ENCODE peak calls at places on chromosome 4, in seven cellular contexts. A is OCI-LY7, R is GM23248, O is WERI-Rb-1, Q is lower lobe of right lung, T is pancreas, D is K562. I is an unnamed sample.

GRCh38 chr4:52713456-52713937 is 37.7 kb downstream of the ERVMER34-1 start:
- DNase-seq in T (no peak), Q (no peak), D (no peak), O (no peak), R (no peak), A (peak; percentile 48), I (no peak)

GRCh38 chr4:181674315-181674714 is 568.9 kb upstream of the TENM3 start:
- DNase-seq in R (peak; percentile 43), Q (no peak), D (no peak), O (no peak), T (no peak), A (no peak), I (no peak)

GRCh38 chr4:176309772-176310171 is 10.0 kb upstream of the SPCS3 start:
- DNase-seq in D (no peak), A (no peak), O (no peak), Q (no peak), T (no peak), R (peak; percentile 22), I (no peak)

GRCh38 chr4:128427832-128428366 is 140.3 kb upstream of the PGRMC2 start:
- DNase-seq in D (peak; percentile 44), A (no peak), T (peak; percentile 49), Q (peak; percentile 61), R (peak; percentile 83), O (peak; percentile 68), I (peak; percentile 47)

GRCh38 chr4:152382057-152382785 is 153.7 kb downstream of the FBXW7 start:
- DNase-seq in D (no peak), R (peak; percentile 26), T (no peak), O (no peak), A (no peak), Q (no peak), I (no peak)

GRCh38 chr4:47145630-47146029 is 114.3 kb downstream of the GABRB1 start:
- DNase-seq in Q (no peak), O (no peak), A (no peak), R (peak; percentile 6), T (no peak), D (no peak), I (no peak)

GRCh38 chr4:37561196-37561802 is 124.9 kb downstream of the RELL1 start:
- DNase-seq in O (no peak), R (no peak), A (no peak), T (no peak), D (no peak), Q (no peak), I (no peak)

GRCh38 chr4:166941629-166942028 is 292.7 kb downstream of the SPOCK3 start:
- DNase-seq in Q (no peak), A (no peak), R (no peak), T (no peak), O (no peak), D (no peak), I (no peak)

GRCh38 chr4:22962186-22962786 is 269.5 kb downstream of the GBA3 start:
- DNase-seq in Q (no peak), D (peak; percentile 9), A (peak; percentile 2), T (no peak), R (peak; percentile 53), O (peak; percentile 11), I (no peak)

GRCh38 chr4:7124643-7125442 is 57.0 kb upstream of the GRPEL1 start:
- DNase-seq in O (no peak), T (peak; percentile 15), A (peak; percentile 11), R (peak; percentile 96), Q (no peak), D (no peak), I (peak; percentile 71)

GRCh38 chr4:78061939-78062603 is 4.9 kb downstream of the FRAS1 start:
- DNase-seq in Q (no peak), A (no peak), T (no peak), R (peak; percentile 25), D (no peak), O (no peak), I (no peak)

GRCh38 chr4:94880976-94881375 is 123.2 kb downstream of the BMPR1B start:
- DNase-seq in A (no peak), Q (no peak), R (peak; percentile 34), O (no peak), T (no peak), D (no peak), I (no peak)

GRCh38 chr4:6198768-6199343 is 1.5 kb downstream of the JAKMIP1 start:
- DNase-seq in R (no peak), A (no peak), D (no peak), T (peak; percentile 78), O (peak; percentile 66), Q (no peak), I (no peak)

GRCh38 chr4:4254179-4254578 is 6.2 kb upstream of the TMEM128 start:
- DNase-seq in A (no peak), R (no peak), Q (no peak), D (no peak), O (no peak), T (no peak), I (no peak)

GRCh38 chr4:127586922-127587571 is 45.7 kb upstream of the INTU start:
- DNase-seq in Q (no peak), T (no peak), O (peak; percentile 53), D (peak; percentile 47), R (peak; percentile 53), A (peak; percentile 22), I (no peak)

GRCh38 chr4:88158360-88159136 is at the start of gene ABCG2:
- DNase-seq in O (peak; percentile 46), D (peak; percentile 72), A (no peak), Q (peak; percentile 68), R (peak; percentile 72), T (peak; percentile 54), I (peak; percentile 63)

GRCh38 chr4:7673111-7673510 is 238.4 kb upstream of the PSAPL1 start:
- DNase-seq in O (no peak), Q (no peak), R (peak; percentile 17), D (no peak), A (no peak), T (no peak), I (no peak)

GRCh38 chr4:130349745-130350144 is 1253.8 kb downstream of the C4orf33 start:
- DNase-seq in R (no peak), O (no peak), Q (no peak), D (no peak), T (no peak), A (no peak), I (no peak)

GRCh38 chr4:23934915-23935314 is 45.1 kb upstream of the PPARGC1A start:
- DNase-seq in O (no peak), Q (peak; percentile 58), A (no peak), T (no peak), R (peak; percentile 91), D (no peak), I (peak; percentile 78)

GRCh38 chr4:108473163-108473720 is 147.1 kb upstream of the RPL34 start:
- DNase-seq in R (no peak), O (no peak), A (no peak), D (no peak), Q (no peak), T (no peak), I (no peak)

GRCh38 chr4:48483006-48483776 is at the start of gene SLC10A4:
- DNase-seq in O (no peak), A (no peak), D (peak; percentile 83), T (no peak), R (peak; percentile 15), Q (peak; percentile 47), I (peak; percentile 50)

GRCh38 chr4:87497141-87497540 is 32.0 kb downstream of the SPARCL1 start:
- DNase-seq in A (peak; percentile 4), Q (no peak), D (peak; percentile 36), T (no peak), O (peak; percentile 11), R (no peak), I (no peak)

GRCh38 chr4:136314686-136315085 is 1217.6 kb downstream of the PCDH18 start:
- DNase-seq in A (no peak), O (no peak), D (no peak), R (no peak), Q (no peak), T (no peak), I (no peak)

GRCh38 chr4:21554036-21554435 is 394.5 kb downstream of the KCNIP4 start:
- DNase-seq in O (no peak), R (no peak), Q (no peak), T (no peak), D (no peak), A (no peak), I (no peak)
- H3K4me3 ChIP-seq in O (no peak overlapping the region), R (no peak overlapping the region), Q (no peak overlapping the region), T (no peak overlapping the region), D (no peak overlapping the region), A (no peak overlapping the region), I (no peak overlapping the region)

GRCh38 chr4:121408-122084 is 2.8 kb upstream of the ZNF718 start:
- DNase-seq in O (no peak), A (peak; percentile 18), T (no peak), D (no peak), Q (no peak), R (no peak), I (no peak)
- H3K9me3 ChIP-seq in O (peaks cover 21% of the 10 kb centered on the region), A (peaks cover 16% of the 10 kb centered on the region), T (no peaks in the 10 kb centered on the region), D (peaks cover 25% of the 10 kb centered on the region), Q (peaks cover 9% of the 10 kb centered on the region), R (no peaks in the 10 kb centered on the region), I (no peaks in the 10 kb centered on the region)

GRCh38 chr4:186698525-186698924 is 25.1 kb downstream of the FAT1 start:
- DNase-seq in D (no peak), R (no peak), T (no peak), Q (no peak), A (no peak), O (no peak), I (no peak)
- H3K27ac ChIP-seq in D (no peak overlapping the region), R (no peak overlapping the region), T (peak overlapping the region; percentile 20), Q (no peak overlapping the region), A (no peak overlapping the region), O (no peak overlapping the region), I (peak overlapping the region; percentile 44)

GRCh38 chr4:116005806-116006088 is 892.3 kb upstream of the NDST4 start:
- DNase-seq in A (no peak), R (no peak), T (no peak), Q (no peak), D (no peak), O (no peak), I (no peak)

GRCh38 chr4:116001291-116001690 is 887.9 kb upstream of the NDST4 start:
- DNase-seq in D (no peak), A (no peak), O (no peak), R (no peak), T (no peak), Q (no peak), I (no peak)

GRCh38 chr4:116005037-116005805 is 891.8 kb upstream of the NDST4 start:
- DNase-seq in D (no peak), O (no peak), T (no peak), A (peak; percentile 22), R (peak; percentile 7), Q (no peak), I (no peak)
- H3K4me3 ChIP-seq in D (no peak overlapping the region), O (no peak overlapping the region), T (no peak overlapping the region), A (no peak overlapping the region), R (no peak overlapping the region), Q (no peak overlapping the region), I (no peak overlapping the region)

DNA sequence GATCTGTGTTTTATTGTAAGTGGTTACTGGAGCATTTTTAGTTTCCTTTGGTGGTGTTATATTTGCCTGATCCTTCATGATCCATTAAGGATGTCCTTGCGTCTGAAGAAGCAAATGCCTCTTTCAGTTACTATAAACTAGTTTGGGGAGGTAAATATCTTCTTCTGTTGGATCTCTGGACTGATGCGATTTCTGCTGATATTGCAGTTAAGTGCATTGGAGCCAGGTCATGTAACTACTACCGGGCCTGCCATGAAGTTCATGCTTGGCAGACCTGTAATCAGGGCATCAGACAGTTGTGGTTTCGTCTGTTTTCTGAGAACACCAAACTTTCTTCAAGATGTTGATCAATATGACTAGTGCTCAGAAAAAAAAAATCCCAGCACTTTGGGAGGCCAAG is 22.9 kb downstream of the ZNF718 start:
- DNase-seq in R (no peak), O (no peak), Q (no peak), A (no peak), D (no peak), T (no peak), I (no peak)
- H3K9me3 ChIP-seq in R (peaks cover 21% of the 10 kb centered on the region), O (peaks cover 29% of the 10 kb centered on the region), Q (peaks cover 93% of the 10 kb centered on the region), A (peaks cover 72% of the 10 kb centered on the region), D (peaks cover 3% of the 10 kb centered on the region), T (peaks cover 12% of the 10 kb centered on the region), I (peaks cover 16% of the 10 kb centered on the region)

GRCh38 chr4:26878729-26879415 is 18.2 kb downstream of the STIM2 start:
- DNase-seq in R (peak; percentile 54), O (no peak), A (no peak), T (no peak), D (no peak), Q (no peak), I (no peak)
- H3K27ac ChIP-seq in R (no peak overlapping the region), O (no peak overlapping the region), A (no peak overlapping the region), T (no peak overlapping the region), D (no peak overlapping the region), Q (peak overlapping the region; percentile 28), I (no peak overlapping the region)